ENCODE peak calls at places on chromosome 16, in five cellular contexts. One of them, this sample, is unnamed.

GRCh38 chr16:7057458-7057857 is 275.2 kb upstream of the RBFOX1 start:
- ATAC-seq in stimulated activated naive CD8-positive, alpha-beta T cell treated with anti-CD3 and anti-CD28 coated beads, Interleukin-15, Interleukin-2, amounts not matched to agents 100 U/mL and 50 U/mL, for 24 hours: no peak
- ATAC-seq in activated CD8-positive, alpha-beta memory T cell treated with anti-CD3 and anti-CD28 coated beads, Interleukin-2, amount 10 ng/mL, durations not matched to agents 7 days and 5 days: no peak
- ATAC-seq in heart left ventricle: no peak
- ATAC-seq in activated naive CD8-positive, alpha-beta T cell treated with anti-CD3 and anti-CD28 coated beads, Interleukin-2, amount 10 ng/mL, durations not matched to agents 7 days and 5 days: no peak
- ATAC-seq in this sample: no peak

GRCh38 chr16:75065149-75065807 is 51.3 kb downstream of the LDHD start:
- ATAC-seq in stimulated activated naive CD8-positive, alpha-beta T cell treated with anti-CD3 and anti-CD28 coated beads, Interleukin-15, Interleukin-2, amounts not matched to agents 100 U/mL and 50 U/mL, for 24 hours: peak; percentile 82
- ATAC-seq in activated CD8-positive, alpha-beta memory T cell treated with anti-CD3 and anti-CD28 coated beads, Interleukin-2, amount 10 ng/mL, durations not matched to agents 7 days and 5 days: peak; percentile 92
- ATAC-seq in heart left ventricle: no peak
- ATAC-seq in activated naive CD8-positive, alpha-beta T cell treated with anti-CD3 and anti-CD28 coated beads, Interleukin-2, amount 10 ng/mL, durations not matched to agents 7 days and 5 days: peak; percentile 87
- ATAC-seq in this sample: no peak

GRCh38 chr16:85919271-85920267 is 20.6 kb downstream of the IRF8 start:
- ATAC-seq in stimulated activated naive CD8-positive, alpha-beta T cell treated with anti-CD3 and anti-CD28 coated beads, Interleukin-15, Interleukin-2, amounts not matched to agents 100 U/mL and 50 U/mL, for 24 hours: no peak
- ATAC-seq in activated CD8-positive, alpha-beta memory T cell treated with anti-CD3 and anti-CD28 coated beads, Interleukin-2, amount 10 ng/mL, durations not matched to agents 7 days and 5 days: no peak
- ATAC-seq in heart left ventricle: no peak
- ATAC-seq in activated naive CD8-positive, alpha-beta T cell treated with anti-CD3 and anti-CD28 coated beads, Interleukin-2, amount 10 ng/mL, durations not matched to agents 7 days and 5 days: no peak
- ATAC-seq in this sample: no peak

GRCh38 chr16:15518412-15519351 is 84.3 kb downstream of the BMERB1 start:
- ATAC-seq in stimulated activated naive CD8-positive, alpha-beta T cell treated with anti-CD3 and anti-CD28 coated beads, Interleukin-15, Interleukin-2, amounts not matched to agents 100 U/mL and 50 U/mL, for 24 hours: no peak
- ATAC-seq in activated CD8-positive, alpha-beta memory T cell treated with anti-CD3 and anti-CD28 coated beads, Interleukin-2, amount 10 ng/mL, durations not matched to agents 7 days and 5 days: no peak
- ATAC-seq in heart left ventricle: no peak
- ATAC-seq in activated naive CD8-positive, alpha-beta T cell treated with anti-CD3 and anti-CD28 coated beads, Interleukin-2, amount 10 ng/mL, durations not matched to agents 7 days and 5 days: no peak
- ATAC-seq in this sample: no peak

GRCh38 chr16:86018487-86018886 is 119.5 kb downstream of the IRF8 start:
- ATAC-seq in stimulated activated naive CD8-positive, alpha-beta T cell treated with anti-CD3 and anti-CD28 coated beads, Interleukin-15, Interleukin-2, amounts not matched to agents 100 U/mL and 50 U/mL, for 24 hours: peak; percentile 71
- ATAC-seq in activated CD8-positive, alpha-beta memory T cell treated with anti-CD3 and anti-CD28 coated beads, Interleukin-2, amount 10 ng/mL, durations not matched to agents 7 days and 5 days: no peak
- ATAC-seq in heart left ventricle: peak; percentile 67
- ATAC-seq in activated naive CD8-positive, alpha-beta T cell treated with anti-CD3 and anti-CD28 coated beads, Interleukin-2, amount 10 ng/mL, durations not matched to agents 7 days and 5 days: peak; percentile 41
- ATAC-seq in this sample: peak; percentile 77

GRCh38 chr16:21996923-21997692 is 3.8 kb downstream of the PDZD9 start:
- ATAC-seq in stimulated activated naive CD8-positive, alpha-beta T cell treated with anti-CD3 and anti-CD28 coated beads, Interleukin-15, Interleukin-2, amounts not matched to agents 100 U/mL and 50 U/mL, for 24 hours: no peak
- ATAC-seq in activated CD8-positive, alpha-beta memory T cell treated with anti-CD3 and anti-CD28 coated beads, Interleukin-2, amount 10 ng/mL, durations not matched to agents 7 days and 5 days: no peak
- ATAC-seq in heart left ventricle: no peak
- ATAC-seq in activated naive CD8-positive, alpha-beta T cell treated with anti-CD3 and anti-CD28 coated beads, Interleukin-2, amount 10 ng/mL, durations not matched to agents 7 days and 5 days: no peak
- ATAC-seq in this sample: no peak

GRCh38 chr16:86041205-86041604 is 142.2 kb downstream of the IRF8 start:
- ATAC-seq in stimulated activated naive CD8-positive, alpha-beta T cell treated with anti-CD3 and anti-CD28 coated beads, Interleukin-15, Interleukin-2, amounts not matched to agents 100 U/mL and 50 U/mL, for 24 hours: no peak
- ATAC-seq in activated CD8-positive, alpha-beta memory T cell treated with anti-CD3 and anti-CD28 coated beads, Interleukin-2, amount 10 ng/mL, durations not matched to agents 7 days and 5 days: no peak
- ATAC-seq in heart left ventricle: no peak
- ATAC-seq in activated naive CD8-positive, alpha-beta T cell treated with anti-CD3 and anti-CD28 coated beads, Interleukin-2, amount 10 ng/mL, durations not matched to agents 7 days and 5 days: no peak
- ATAC-seq in this sample: no peak

GRCh38 chr16:66905633-66906539 is 12.8 kb downstream of the CDH16 start:
- ATAC-seq in stimulated activated naive CD8-positive, alpha-beta T cell treated with anti-CD3 and anti-CD28 coated beads, Interleukin-15, Interleukin-2, amounts not matched to agents 100 U/mL and 50 U/mL, for 24 hours: no peak
- ATAC-seq in activated CD8-positive, alpha-beta memory T cell treated with anti-CD3 and anti-CD28 coated beads, Interleukin-2, amount 10 ng/mL, durations not matched to agents 7 days and 5 days: peak; percentile 66
- ATAC-seq in heart left ventricle: peak; percentile 41
- ATAC-seq in activated naive CD8-positive, alpha-beta T cell treated with anti-CD3 and anti-CD28 coated beads, Interleukin-2, amount 10 ng/mL, durations not matched to agents 7 days and 5 days: peak; percentile 76
- ATAC-seq in this sample: no peak

GRCh38 chr16:71428385-71428784 is 13.5 kb downstream of the TLE7 start:
- ATAC-seq in stimulated activated naive CD8-positive, alpha-beta T cell treated with anti-CD3 and anti-CD28 coated beads, Interleukin-15, Interleukin-2, amounts not matched to agents 100 U/mL and 50 U/mL, for 24 hours: no peak
- ATAC-seq in activated CD8-positive, alpha-beta memory T cell treated with anti-CD3 and anti-CD28 coated beads, Interleukin-2, amount 10 ng/mL, durations not matched to agents 7 days and 5 days: no peak
- ATAC-seq in heart left ventricle: no peak
- ATAC-seq in activated naive CD8-positive, alpha-beta T cell treated with anti-CD3 and anti-CD28 coated beads, Interleukin-2, amount 10 ng/mL, durations not matched to agents 7 days and 5 days: no peak
- ATAC-seq in this sample: no peak